ENCODE peak calls at places on chromosomes 6 and 20, in eight cellular contexts. T is Panc1, G is retinal pigment epithelial cell, C is IMR-90, Y is T follicular helper cell, Z is WTC11, L is pulmonary artery endothelial cell, V is iris pigment epithelial cell. S is an unnamed sample.

GRCh38 chr6:130853555-130854183 is 26.5 kb downstream of the SMLR1 start:
- DNase-seq in V (peak), G (no peak), L (no peak), T (no peak), C (peak), Z (no peak), Y (no peak), S (no peak)

GRCh38 chr20:47230811-47231256 is 125.7 kb downstream of the ZMYND8 start:
- DNase-seq in C (peak), L (no peak), G (no peak), T (no peak), Y (no peak), V (peak), Z (no peak), S (no peak)

GRCh38 chr6:67683960-67684359 is 951.1 kb upstream of the ADGRB3 start:
- DNase-seq in L (peak), Y (no peak), T (peak), C (peak), G (no peak), V (peak), Z (no peak), S (no peak)

GRCh38 chr6:30207619-30208295 is 5.4 kb downstream of the TRIM26 start:
- DNase-seq in G (no peak), T (no peak), Z (no peak), Y (no peak), L (no peak), V (peak), C (no peak), S (no peak)

GRCh38 chr6:98769546-98769945 is 64.8 kb upstream of the POU3F2 start:
- DNase-seq in Y (peak), G (no peak), T (no peak), Z (peak), C (peak), L (no peak), V (peak), S (no peak)

GRCh38 chr6:117195728-117196127 is 69.6 kb upstream of the VGLL2 start:
- DNase-seq in G (no peak), V (no peak), T (no peak), Y (no peak), L (no peak), C (no peak), Z (no peak), S (no peak)

GRCh38 chr6:130223508-130223907 is 757 bp upstream of the SAMD3 start:
- DNase-seq in G (no peak), C (no peak), Z (no peak), Y (peak), V (peak), T (no peak), L (no peak), S (no peak)

GRCh38 chr6:16585805-16586204 is 175.5 kb downstream of the ATXN1 start:
- DNase-seq in V (peak), Y (no peak), T (no peak), L (no peak), Z (no peak), C (no peak), G (no peak), S (no peak)

GRCh38 chr6:151475653-151476523 is 17.9 kb upstream of the CCDC170 start:
- DNase-seq in Y (no peak), C (peak), L (no peak), T (peak), Z (peak), G (no peak), V (peak), S (peak)

GRCh38 chr6:57190140-57190539 is 18.0 kb downstream of the BAG2 start:
- DNase-seq in G (no peak), Y (no peak), T (no peak), Z (no peak), L (no peak), V (peak), C (peak), S (no peak)

GRCh38 chr20:1045860-1046418 is 43.8 kb upstream of the RSPO4 start:
- DNase-seq in T (no peak), L (no peak), Z (no peak), G (no peak), Y (no peak), C (no peak), V (no peak), S (no peak)

GRCh38 chr6:35611235-35611634 is 77.5 kb downstream of the FKBP5 start:
- DNase-seq in Y (no peak), L (no peak), Z (no peak), C (peak), T (no peak), G (peak), V (peak), S (no peak)

GRCh38 chr6:125191916-125192609 is 38.5 kb downstream of the TPD52L1 start:
- DNase-seq in L (peak), C (peak), G (no peak), T (peak), Y (peak), Z (peak), V (peak), S (peak)

GRCh38 chr6:43851204-43851855 is 81.3 kb downstream of the VEGFA start:
- DNase-seq in Z (no peak), C (peak), L (no peak), V (peak), T (no peak), G (peak), Y (no peak), S (no peak)

GRCh38 chr6:155188707-155189496 is 74.9 kb upstream of the CLDN20 start:
- DNase-seq in Y (no peak), V (peak), L (peak), Z (no peak), C (peak), T (no peak), G (peak), S (peak)

GRCh38 chr6:134058622-134059366 is 6.4 kb upstream of the SLC2A12 start:
- DNase-seq in C (peak), G (no peak), Z (no peak), Y (no peak), T (no peak), V (no peak), L (no peak), S (no peak)

GRCh38 chr6:167699141-167700036 is 127.3 kb upstream of the AFDN start:
- DNase-seq in G (no peak), C (no peak), T (no peak), Y (no peak), Z (no peak), L (peak), V (peak), S (no peak)

GRCh38 chr6:168033791-168034190 is 36.3 kb downstream of the KIF25 start:
- DNase-seq in T (no peak), Y (no peak), G (no peak), L (no peak), V (no peak), C (no peak), Z (no peak), S (no peak)

GRCh38 chr6:156109713-156110112 is 654.1 kb upstream of the NOX3 start:
- DNase-seq in T (no peak), Z (no peak), V (peak), Y (no peak), G (no peak), C (peak), L (no peak), S (no peak)

GRCh38 chr20:23622839-23623343 is 14.9 kb downstream of the CST3 start:
- DNase-seq in G (no peak), V (peak), T (peak), Y (no peak), C (peak), L (peak), Z (no peak), S (peak)

GRCh38 chr6:106037060-106037459 is 49.1 kb upstream of the PRDM1 start:
- DNase-seq in G (no peak), Z (no peak), V (peak), C (peak), L (no peak), Y (no peak), T (no peak), S (no peak)

GRCh38 chr6:13267142-13267621 is 61.2 kb downstream of the TBC1D7 start:
- DNase-seq in V (no peak), L (no peak), Z (no peak), T (no peak), C (no peak), G (no peak), Y (no peak), S (no peak)

GRCh38 chr6:146968041-146968760 is 236.0 kb upstream of the STXBP5 start:
- DNase-seq in V (peak), G (peak), C (peak), T (peak), Z (no peak), Y (no peak), L (peak), S (peak)

GRCh38 chr6:136582702-136583471 is 32.7 kb upstream of the MAP7 start:
- DNase-seq in T (no peak), L (peak), G (no peak), V (peak), C (peak), Z (no peak), Y (no peak), S (peak)

GRCh38 chr20:43838703-43839060 is 76.0 kb upstream of the TOX2 start:
- DNase-seq in T (no peak), C (no peak), Y (no peak), G (no peak), V (no peak), Z (no peak), L (no peak), S (no peak)

GRCh38 chr20:64222273-64222672 is 33.3 kb upstream of the PCMTD2 start:
- DNase-seq in Z (no peak), T (no peak), C (peak), Y (no peak), G (no peak), V (peak), L (no peak), S (no peak)

GRCh38 chr6:31399589-31400466 is 3.6 kb upstream of the MICA start:
- DNase-seq in V (peak), Z (peak), C (peak), L (peak), T (peak), G (peak), Y (peak), S (peak)

GRCh38 chr20:52313335-52313963 is 121.9 kb upstream of the ZFP64 start:
- DNase-seq in C (peak), V (peak), G (no peak), T (peak), L (no peak), Z (peak), Y (no peak), S (peak)

GRCh38 chr20:1242530-1242929 is 16.7 kb downstream of the RAD21L1 start:
- DNase-seq in G (no peak), Y (no peak), V (peak), Z (no peak), T (no peak), C (peak), L (peak), S (no peak)

GRCh38 chr6:118902731-118903130 is 8.8 kb downstream of the ASF1A start:
- DNase-seq in T (no peak), V (peak), Y (no peak), C (peak), G (no peak), Z (no peak), L (no peak), S (no peak)

GRCh38 chr20:922781-923180 is 6.6 kb upstream of the ANGPT4 start:
- DNase-seq in G (no peak), V (no peak), Y (no peak), Z (no peak), L (no peak), T (no peak), C (no peak), S (no peak)

GRCh38 chr6:44529506-44529905 is 142.0 kb downstream of the CDC5L start:
- DNase-seq in G (no peak), Y (no peak), V (no peak), L (no peak), Z (no peak), C (no peak), T (no peak), S (no peak)

GRCh38 chr6:91669154-91669903 is 1082.5 kb upstream of the MAP3K7 start:
- DNase-seq in L (no peak), C (no peak), T (no peak), Y (no peak), V (no peak), G (no peak), Z (no peak), S (no peak)

S was measured in foreskin melanocyte.